ENCODE peak calls at places on chromosomes 5 and 9, in seven cellular contexts. One of them, this sample, is unnamed.

GRCh38 chr9:114037961-114038723 is 40.0 kb downstream of the AMBP start:
- DNase-seq in heart left ventricle: no peak
- DNase-seq in fibroblast of mammary gland: no peak
- DNase-seq in GM06990: no peak
- DNase-seq in sigmoid colon: peak; percentile 32
- DNase-seq in fibroblast of pulmonary artery: no peak
- DNase-seq in HFF-Myc: no peak
- DNase-seq in this sample: peak; percentile 71

GRCh38 chr5:93087326-93087725 is 493.7 kb downstream of the NR2F1-AS1 start:
- DNase-seq in HFF-Myc: no peak
- DNase-seq in GM06990: no peak
- DNase-seq in heart left ventricle: no peak
- DNase-seq in fibroblast of mammary gland: no peak
- DNase-seq in fibroblast of pulmonary artery: no peak
- DNase-seq in sigmoid colon: no peak
- DNase-seq in this sample: no peak

GRCh38 chr5:179322071-179323025 is 22.9 kb downstream of the ADAMTS2 start:
- DNase-seq in fibroblast of mammary gland: no peak
- DNase-seq in heart left ventricle: peak; percentile 17
- DNase-seq in HFF-Myc: no peak
- DNase-seq in sigmoid colon: peak; percentile 64
- DNase-seq in GM06990: no peak
- DNase-seq in fibroblast of pulmonary artery: no peak
- DNase-seq in this sample: no peak

GRCh38 chr5:10695055-10695649 is 65.9 kb downstream of the DAP start:
- DNase-seq in sigmoid colon: peak; percentile 86
- DNase-seq in heart left ventricle: peak; percentile 80
- DNase-seq in GM06990: peak; percentile 43
- DNase-seq in HFF-Myc: no peak
- DNase-seq in fibroblast of pulmonary artery: peak; percentile 75
- DNase-seq in fibroblast of mammary gland: peak; percentile 69
- DNase-seq in this sample: peak; percentile 59

GRCh38 chr5:61910771-61911170 is 395.2 kb upstream of the KIF2A start:
- DNase-seq in heart left ventricle: no peak
- DNase-seq in sigmoid colon: no peak
- DNase-seq in HFF-Myc: no peak
- DNase-seq in GM06990: no peak
- DNase-seq in fibroblast of mammary gland: no peak
- DNase-seq in fibroblast of pulmonary artery: no peak
- DNase-seq in this sample: no peak

GRCh38 chr9:86413966-86414880 is 60.0 kb upstream of the TUT7 start:
- DNase-seq in HFF-Myc: no peak
- DNase-seq in fibroblast of pulmonary artery: peak; percentile 67
- DNase-seq in GM06990: no peak
- DNase-seq in fibroblast of mammary gland: peak; percentile 65
- DNase-seq in heart left ventricle: no peak
- DNase-seq in sigmoid colon: no peak
- DNase-seq in this sample: no peak

GRCh38 chr9:137476856-137477255 is 17.7 kb upstream of the NSMF start:
- DNase-seq in HFF-Myc: no peak
- DNase-seq in GM06990: no peak
- DNase-seq in fibroblast of pulmonary artery: no peak
- DNase-seq in sigmoid colon: peak; percentile 49
- DNase-seq in heart left ventricle: peak; percentile 9
- DNase-seq in fibroblast of mammary gland: no peak
- DNase-seq in this sample: no peak

GRCh38 chr9:16282216-16282615 is 588.3 kb downstream of the BNC2 start:
- DNase-seq in GM06990: no peak
- DNase-seq in heart left ventricle: no peak
- DNase-seq in HFF-Myc: no peak
- DNase-seq in fibroblast of pulmonary artery: peak; percentile 54
- DNase-seq in fibroblast of mammary gland: peak; percentile 67
- DNase-seq in sigmoid colon: no peak
- DNase-seq in this sample: no peak

GRCh38 chr9:419571-420156 is 205.0 kb downstream of the DOCK8 start:
- DNase-seq in fibroblast of mammary gland: peak; percentile 25
- DNase-seq in sigmoid colon: no peak
- DNase-seq in heart left ventricle: no peak
- DNase-seq in GM06990: no peak
- DNase-seq in fibroblast of pulmonary artery: peak; percentile 21
- DNase-seq in HFF-Myc: no peak
- DNase-seq in this sample: peak; percentile 97

GRCh38 chr5:36739751-36740221 is 133.4 kb downstream of the SLC1A3 start:
- DNase-seq in fibroblast of pulmonary artery: peak; percentile 91
- DNase-seq in sigmoid colon: no peak
- DNase-seq in heart left ventricle: peak; percentile 53
- DNase-seq in GM06990: peak; percentile 34
- DNase-seq in fibroblast of mammary gland: peak; percentile 78
- DNase-seq in HFF-Myc: peak; percentile 45
- DNase-seq in this sample: peak; percentile 10

GRCh38 chr5:90056911-90057705 is 352.4 kb downstream of the CETN3 start:
- DNase-seq in HFF-Myc: no peak
- DNase-seq in sigmoid colon: no peak
- DNase-seq in heart left ventricle: no peak
- DNase-seq in fibroblast of mammary gland: no peak
- DNase-seq in GM06990: no peak
- DNase-seq in fibroblast of pulmonary artery: no peak
- DNase-seq in this sample: no peak

GRCh38 chr5:18944771-18945170 is 1043.2 kb downstream of the CDH18 start:
- DNase-seq in fibroblast of mammary gland: no peak
- DNase-seq in fibroblast of pulmonary artery: no peak
- DNase-seq in sigmoid colon: no peak
- DNase-seq in heart left ventricle: no peak
- DNase-seq in GM06990: no peak
- DNase-seq in HFF-Myc: no peak
- DNase-seq in this sample: no peak

GRCh38 chr5:173035904-173036707 is 20.0 kb upstream of the CREBRF start:
- DNase-seq in sigmoid colon: no peak
- DNase-seq in fibroblast of mammary gland: no peak
- DNase-seq in fibroblast of pulmonary artery: no peak
- DNase-seq in heart left ventricle: no peak
- DNase-seq in GM06990: peak; percentile 71
- DNase-seq in HFF-Myc: no peak
- DNase-seq in this sample: no peak

GRCh38 chr5:170307575-170308465 is 10.2 kb upstream of the LCP2 start:
- DNase-seq in fibroblast of mammary gland: peak; percentile 99
- DNase-seq in sigmoid colon: peak; percentile 96
- DNase-seq in fibroblast of pulmonary artery: peak; percentile 93
- DNase-seq in HFF-Myc: peak; percentile 37
- DNase-seq in GM06990: no peak
- DNase-seq in heart left ventricle: peak; percentile 88
- DNase-seq in this sample: peak; percentile 63

GRCh38 chr5:66143473-66144073 is 527 bp upstream of the SREK1 start:
- DNase-seq in fibroblast of mammary gland: no peak
- DNase-seq in fibroblast of pulmonary artery: no peak
- DNase-seq in GM06990: no peak
- DNase-seq in heart left ventricle: no peak
- DNase-seq in HFF-Myc: no peak
- DNase-seq in sigmoid colon: no peak
- DNase-seq in this sample: no peak

GRCh38 chr5:66142417-66142816 is 1.7 kb upstream of the SREK1 start:
- DNase-seq in fibroblast of pulmonary artery: no peak
- DNase-seq in GM06990: no peak
- DNase-seq in heart left ventricle: no peak
- DNase-seq in HFF-Myc: no peak
- DNase-seq in sigmoid colon: no peak
- DNase-seq in fibroblast of mammary gland: no peak
- DNase-seq in this sample: no peak

GRCh38 chr5:66144799-66145390 is 795 bp downstream of the SREK1 start:
- DNase-seq in sigmoid colon: no peak
- DNase-seq in HFF-Myc: no peak
- DNase-seq in heart left ventricle: no peak
- DNase-seq in GM06990: no peak
- DNase-seq in fibroblast of mammary gland: no peak
- DNase-seq in fibroblast of pulmonary artery: no peak
- DNase-seq in this sample: peak; percentile 15

GRCh38 chr5:66145737-66146136 is 1.6 kb downstream of the SREK1 start:
- DNase-seq in heart left ventricle: no peak
- DNase-seq in fibroblast of pulmonary artery: no peak
- DNase-seq in sigmoid colon: no peak
- DNase-seq in fibroblast of mammary gland: no peak
- DNase-seq in GM06990: no peak
- DNase-seq in HFF-Myc: no peak
- DNase-seq in this sample: no peak

DNA sequence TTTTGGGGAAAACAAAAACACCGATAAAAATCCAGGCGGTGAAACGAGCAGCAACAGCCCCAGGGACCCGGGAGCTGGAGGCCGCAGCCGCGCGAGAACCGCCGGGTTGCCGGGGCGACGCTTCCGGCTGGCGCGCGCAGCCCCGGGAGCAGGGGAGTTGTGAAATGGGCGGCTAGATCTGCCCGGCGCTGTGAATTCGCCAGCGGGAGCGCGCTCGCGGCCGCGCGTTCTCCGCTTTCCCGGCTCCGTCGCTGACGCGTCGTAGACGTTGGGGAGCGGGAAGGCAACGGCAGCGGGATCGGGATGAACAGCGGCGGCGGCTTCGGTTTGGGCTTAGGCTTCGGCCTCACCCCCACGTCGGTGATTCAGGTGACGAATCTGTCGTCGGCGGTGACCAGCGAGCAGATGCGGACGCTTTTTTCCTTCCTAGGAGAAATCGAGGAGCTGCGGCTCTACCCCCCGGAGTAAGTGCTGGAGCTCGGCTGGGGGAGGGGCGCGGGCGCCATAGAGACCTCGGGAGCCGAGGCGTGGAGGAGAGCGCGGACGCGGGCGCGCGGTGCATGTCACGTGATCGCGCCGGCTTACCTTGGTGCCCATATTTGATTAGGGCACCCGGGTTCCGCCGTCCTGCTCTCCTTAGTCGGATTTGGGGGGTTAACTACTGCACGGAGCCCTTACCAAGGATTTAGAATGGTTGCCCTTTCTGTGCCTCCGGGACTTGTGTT is at the start of gene SREK1:
- DNase-seq in GM06990: peak; percentile 96
- DNase-seq in sigmoid colon: peak; percentile 96
- DNase-seq in HFF-Myc: peak; percentile 81
- DNase-seq in fibroblast of mammary gland: peak; percentile 91
- DNase-seq in fibroblast of pulmonary artery: peak; percentile 95
- DNase-seq in heart left ventricle: peak; percentile 96
- DNase-seq in this sample: peak; percentile 83
- H3K4me3 ChIP-seq in GM06990: peak within 1 kb of the TSS; percentile 94
- H3K4me3 ChIP-seq in sigmoid colon: peak within 1 kb of the TSS; percentile 90
- H3K4me3 ChIP-seq in HFF-Myc: peak within 1 kb of the TSS; percentile 67
- H3K4me3 ChIP-seq in fibroblast of mammary gland: peak within 1 kb of the TSS; percentile 96
- H3K4me3 ChIP-seq in fibroblast of pulmonary artery: peak within 1 kb of the TSS; percentile 79
- H3K4me3 ChIP-seq in heart left ventricle: peak within 1 kb of the TSS; percentile 84
- H3K4me3 ChIP-seq in this sample: peak within 1 kb of the TSS; percentile 96

GRCh38 chr5:67509402-67509801 is 312.8 kb upstream of the CD180 start:
- DNase-seq in fibroblast of mammary gland: no peak
- DNase-seq in fibroblast of pulmonary artery: no peak
- DNase-seq in GM06990: no peak
- DNase-seq in HFF-Myc: no peak
- DNase-seq in sigmoid colon: no peak
- DNase-seq in heart left ventricle: no peak
- DNase-seq in this sample: no peak
- TF ChIP-seq CTCF in fibroblast of mammary gland: no peak
- TF ChIP-seq CTCF in fibroblast of pulmonary artery: no peak
- TF ChIP-seq CTCF in GM06990: no peak
- TF ChIP-seq CTCF in HFF-Myc: no peak
- TF ChIP-seq CTCF in sigmoid colon: no peak
- TF ChIP-seq CTCF in heart left ventricle: no peak
- TF ChIP-seq CTCF in this sample: no peak

GRCh38 chr5:177473461-177473991 is at the start of gene DBN1:
- DNase-seq in fibroblast of mammary gland: peak; percentile 28
- DNase-seq in GM06990: peak; percentile 61
- DNase-seq in HFF-Myc: no peak
- DNase-seq in fibroblast of pulmonary artery: peak; percentile 52
- DNase-seq in heart left ventricle: peak; percentile 69
- DNase-seq in sigmoid colon: peak; percentile 82
- DNase-seq in this sample: no peak
- H3K4me3 ChIP-seq in fibroblast of mammary gland: peak within 1 kb of the TSS; percentile 75
- H3K4me3 ChIP-seq in GM06990: peak within 1 kb of the TSS; percentile 62
- H3K4me3 ChIP-seq in HFF-Myc: peak within 1 kb of the TSS; percentile 82
- H3K4me3 ChIP-seq in fibroblast of pulmonary artery: peak within 1 kb of the TSS; percentile 77
- H3K4me3 ChIP-seq in heart left ventricle: peak within 1 kb of the TSS; percentile 63
- H3K4me3 ChIP-seq in sigmoid colon: peak within 1 kb of the TSS; percentile 83
- H3K4me3 ChIP-seq in this sample: peak within 1 kb of the TSS; percentile 85

GRCh38 chr9:36970007-36970888 is 63.8 kb downstream of the PAX5 start:
- DNase-seq in heart left ventricle: no peak
- DNase-seq in sigmoid colon: no peak
- DNase-seq in fibroblast of pulmonary artery: no peak
- DNase-seq in fibroblast of mammary gland: peak; percentile 25
- DNase-seq in GM06990: no peak
- DNase-seq in HFF-Myc: no peak
- DNase-seq in this sample: peak; percentile 51

GRCh38 chr9:36971935-36972488 is 62.1 kb downstream of the PAX5 start:
- DNase-seq in fibroblast of mammary gland: no peak
- DNase-seq in sigmoid colon: no peak
- DNase-seq in heart left ventricle: no peak
- DNase-seq in HFF-Myc: no peak
- DNase-seq in fibroblast of pulmonary artery: no peak
- DNase-seq in GM06990: no peak
- DNase-seq in this sample: no peak

GRCh38 chr9:36967997-36968396 is 66.1 kb downstream of the PAX5 start:
- DNase-seq in GM06990: no peak
- DNase-seq in HFF-Myc: no peak
- DNase-seq in sigmoid colon: no peak
- DNase-seq in fibroblast of mammary gland: no peak
- DNase-seq in heart left ventricle: no peak
- DNase-seq in fibroblast of pulmonary artery: no peak
- DNase-seq in this sample: no peak

GRCh38 chr9:36968574-36969215 is 65.4 kb downstream of the PAX5 start:
- DNase-seq in HFF-Myc: no peak
- DNase-seq in heart left ventricle: no peak
- DNase-seq in GM06990: no peak
- DNase-seq in fibroblast of mammary gland: no peak
- DNase-seq in sigmoid colon: no peak
- DNase-seq in fibroblast of pulmonary artery: no peak
- DNase-seq in this sample: no peak

GRCh38 chr9:36969216-36969771 is 64.8 kb downstream of the PAX5 start:
- DNase-seq in heart left ventricle: no peak
- DNase-seq in HFF-Myc: no peak
- DNase-seq in fibroblast of mammary gland: no peak
- DNase-seq in fibroblast of pulmonary artery: no peak
- DNase-seq in GM06990: no peak
- DNase-seq in sigmoid colon: no peak
- DNase-seq in this sample: no peak
- TF ChIP-seq CTCF in heart left ventricle: no peak
- TF ChIP-seq CTCF in HFF-Myc: peak; percentile 7
- TF ChIP-seq CTCF in fibroblast of mammary gland: no peak
- TF ChIP-seq CTCF in fibroblast of pulmonary artery: no peak
- TF ChIP-seq CTCF in GM06990: peak; percentile 40
- TF ChIP-seq CTCF in sigmoid colon: no peak
- TF ChIP-seq CTCF in this sample: peak; percentile 25